ENCODE peak calls at places on chromosomes 11 and 22, in seven cellular contexts. P is mesendoderm, A is IMR-90, K is H9, E is trophoblast cell, W is mesenchymal stem cell, I is H1. O is an unnamed sample.

GRCh38 chr11:96293583-96293982 is 49.4 kb downstream of the MAML2 start:
- DNase-seq in P (no peak), A (no peak), K (no peak), E (no peak), W (no peak), I (no peak), O (no peak)

GRCh38 chr11:112016765-112017356 is 8.3 kb upstream of the DLAT start:
- DNase-seq in P (no peak), A (peak; percentile 50), K (no peak), E (no peak), W (peak; percentile 19), I (no peak), O (peak; percentile 3)

GRCh38 chr22:21054714-21055563 is 9.2 kb downstream of the LRRC74B start:
- DNase-seq in P (no peak), A (no peak), K (no peak), E (no peak), W (no peak), I (no peak), O (no peak)

GRCh38 chr11:134818531-134818930 is 406.5 kb upstream of the B3GAT1 start:
- DNase-seq in P (peak; percentile 95), A (no peak), K (peak; percentile 66), E (peak; percentile 83), W (no peak), I (peak; percentile 41), O (no peak)

GRCh38 chr11:93020248-93021088 is 51.0 kb downstream of the MTNR1B start:
- DNase-seq in P (peak; percentile 33), A (peak; percentile 92), K (no peak), E (no peak), W (peak; percentile 72), I (no peak), O (peak; percentile 1)

GRCh38 chr11:12629601-12630313 is 44.5 kb upstream of the TEAD1 start:
- DNase-seq in P (no peak), A (peak; percentile 78), K (no peak), E (peak; percentile 67), W (peak; percentile 73), I (no peak), O (no peak)

GRCh38 chr22:25368271-25368670 is 148.8 kb downstream of the CRYBB2 start:
- DNase-seq in P (peak; percentile 41), A (peak; percentile 77), K (no peak), E (no peak), W (peak; percentile 45), I (no peak), O (no peak)

GRCh38 chr11:29272019-29272654 is 744.7 kb downstream of the KCNA4 start:
- DNase-seq in P (peak; percentile 25), A (peak; percentile 55), K (no peak), E (no peak), W (peak; percentile 58), I (no peak), O (no peak)

GRCh38 chr11:67732045-67732787 is 57.8 kb upstream of the ALDH3B2 start:
- DNase-seq in P (peak; percentile 37), A (no peak), K (peak; percentile 45), E (no peak), W (no peak), I (no peak), O (no peak)

GRCh38 chr11:72700026-72700610 is 25.9 kb upstream of the PDE2A start:
- DNase-seq in P (peak; percentile 89), A (peak; percentile 52), K (no peak), E (no peak), W (peak; percentile 39), I (no peak), O (no peak)

GRCh38 chr11:7612661-7613393 is 60.5 kb downstream of the CYB5R2 start:
- DNase-seq in P (peak; percentile 41), A (peak; percentile 2), K (no peak), E (peak; percentile 85), W (peak; percentile 66), I (no peak), O (peak; percentile 35)

GRCh38 chr11:122394326-122394725 is 261.2 kb upstream of the UBASH3B start:
- DNase-seq in P (no peak), A (no peak), K (no peak), E (no peak), W (no peak), I (no peak), O (peak; percentile 21)

GRCh38 chr11:19199766-19200165 is 2.0 kb downstream of the CSRP3 start:
- DNase-seq in P (no peak), A (no peak), K (no peak), E (no peak), W (no peak), I (no peak), O (no peak)

GRCh38 chr11:67437082-67437821 is at the start of gene PTPRCAP:
- DNase-seq in P (peak; percentile 71), A (no peak), K (no peak), E (no peak), W (no peak), I (peak; percentile 38), O (no peak)

GRCh38 chr22:37502342-37503182 is 16.4 kb upstream of the MFNG start:
- DNase-seq in P (peak; percentile 55), A (no peak), K (no peak), E (no peak), W (no peak), I (no peak), O (no peak)

GRCh38 chr11:95089620-95090542 is at the start of gene ENDOD1:
- DNase-seq in P (peak; percentile 88), A (peak; percentile 74), K (peak; percentile 83), E (peak; percentile 82), W (peak; percentile 82), I (no peak), O (peak; percentile 75)

GRCh38 chr11:70586261-70587094 is 188.1 kb downstream of the CTTN start:
- DNase-seq in P (no peak), A (no peak), K (no peak), E (no peak), W (no peak), I (no peak), O (no peak)

GRCh38 chr22:32265882-32266767 is 11.0 kb upstream of the SLC5A4 start:
- DNase-seq in P (peak; percentile 78), A (peak; percentile 67), K (peak; percentile 65), E (peak; percentile 29), W (peak; percentile 75), I (no peak), O (peak; percentile 73)
- H4K8ac ChIP-seq in P (no peak overlapping the region), A (no peak overlapping the region), K (no peak overlapping the region), E (no peak overlapping the region), W (no peak overlapping the region), I (no peak overlapping the region), O (no peak overlapping the region)

DNA sequence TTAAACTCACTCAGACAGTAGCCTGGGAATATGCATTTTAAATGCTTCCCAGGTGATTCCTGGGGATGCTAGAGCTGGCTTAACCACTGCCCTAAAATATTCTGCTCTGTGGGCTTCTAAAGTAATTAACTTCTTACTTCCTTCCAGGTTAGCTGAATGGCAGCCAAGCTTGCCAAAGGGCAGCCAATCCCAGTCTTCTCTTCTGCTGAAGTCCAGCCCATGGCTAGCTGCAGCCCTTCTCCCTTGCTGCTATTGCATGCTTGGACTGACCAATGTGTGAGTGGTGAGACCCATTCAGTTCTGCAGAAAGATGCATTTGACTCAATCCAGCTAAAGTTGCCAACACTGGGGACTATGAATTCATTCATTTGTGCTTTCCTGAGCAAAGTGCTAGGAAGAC is 411.9 kb downstream of the SOX6 start:
- DNase-seq in P (no peak), A (peak; percentile 12), K (peak; percentile 47), E (no peak), W (no peak), I (no peak), O (no peak)
- H4K8ac ChIP-seq in P (no peak overlapping the region), A (no peak overlapping the region), K (no peak overlapping the region), E (no peak overlapping the region), W (no peak overlapping the region), I (no peak overlapping the region), O (no peak overlapping the region)

GRCh38 chr22:50415426-50415825 is 59.4 kb downstream of the SBF1 start:
- DNase-seq in P (no peak), A (no peak), K (no peak), E (no peak), W (no peak), I (no peak), O (no peak)
- H4K8ac ChIP-seq in P (no peak overlapping the region), A (no peak overlapping the region), K (no peak overlapping the region), E (peak overlapping the region; percentile 36), W (no peak overlapping the region), I (no peak overlapping the region), O (no peak overlapping the region)

DNA sequence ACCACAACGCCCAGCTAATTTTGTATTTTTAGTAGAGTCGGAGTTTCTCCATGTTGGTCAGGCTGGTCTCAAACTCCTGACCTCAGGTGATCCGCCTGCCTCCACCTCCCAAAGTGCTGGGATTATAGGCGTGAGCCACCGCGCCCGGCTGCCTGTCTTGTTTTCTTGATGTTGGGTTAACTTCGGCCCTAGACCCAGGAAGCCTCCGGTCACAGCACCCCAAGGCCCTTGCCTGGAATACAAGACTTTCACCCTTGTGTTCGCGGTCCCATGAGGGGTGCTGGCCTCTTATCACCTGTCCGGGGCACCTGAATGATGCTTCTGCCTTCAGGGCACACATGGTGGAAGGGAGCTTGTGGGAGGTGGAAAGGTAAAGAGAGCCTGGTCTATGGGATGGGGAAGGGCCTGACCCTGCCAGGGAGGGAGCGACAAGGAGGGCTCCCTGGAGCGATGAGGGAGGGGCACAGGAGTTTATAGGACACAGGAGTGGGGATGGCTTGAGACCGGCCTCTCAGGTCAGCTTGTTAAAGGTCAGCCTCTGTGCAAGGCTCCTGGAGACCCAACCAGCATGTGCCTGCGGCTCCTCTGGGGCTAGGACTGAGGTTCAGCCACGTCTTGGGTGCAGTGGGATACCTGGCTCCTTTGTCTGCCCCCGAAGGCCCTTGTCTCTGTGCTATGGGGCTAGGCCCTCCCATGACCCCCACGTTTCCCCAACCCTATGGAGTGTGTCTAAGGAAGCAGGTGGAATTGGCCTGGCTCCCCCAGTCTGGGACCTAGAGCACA is 34.7 kb upstream of the GRAMD4 start:
- DNase-seq in P (no peak), A (no peak), K (peak; percentile 21), E (no peak), W (no peak), I (no peak), O (no peak)
- H4K8ac ChIP-seq in P (no peak overlapping the region), A (no peak overlapping the region), K (no peak overlapping the region), E (no peak overlapping the region), W (no peak overlapping the region), I (peak overlapping the region; percentile 14), O (no peak overlapping the region)

DNA sequence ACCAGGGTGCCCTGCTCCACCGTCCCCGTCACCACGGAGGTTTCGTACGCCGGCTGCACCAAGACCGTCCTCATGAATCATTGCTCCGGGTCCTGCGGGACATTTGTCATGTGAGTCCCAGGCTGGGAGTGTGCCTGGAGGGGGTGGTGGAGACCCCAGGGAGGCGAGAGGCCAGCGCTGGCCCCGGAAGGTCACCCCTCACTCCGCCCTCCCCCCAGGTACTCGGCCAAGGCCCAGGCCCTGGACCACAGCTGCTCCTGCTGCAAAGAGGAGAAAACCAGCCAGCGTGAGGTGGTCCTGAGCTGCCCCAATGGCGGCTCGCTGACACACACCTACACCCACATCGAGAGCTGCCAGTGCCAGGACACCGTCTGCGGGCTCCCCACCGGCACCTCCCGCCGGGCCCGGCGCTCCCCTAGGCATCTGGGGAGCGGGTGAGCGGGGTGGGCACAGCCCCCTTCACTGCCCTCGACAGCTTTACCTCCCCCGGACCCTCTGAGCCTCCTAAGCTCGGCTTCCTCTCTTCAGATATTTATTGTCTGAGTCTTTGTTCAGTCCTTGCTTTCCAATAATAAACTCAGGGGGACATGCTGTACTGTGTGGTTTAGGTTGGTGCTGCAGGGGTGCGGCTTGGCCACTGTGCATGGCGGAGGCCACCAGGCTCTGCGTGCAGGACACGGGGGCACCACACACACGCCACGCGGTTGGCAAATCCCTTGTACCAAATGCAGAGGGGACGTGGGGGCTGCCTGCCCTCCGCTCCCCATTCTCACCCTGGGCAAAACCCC is 35.4 kb downstream of the MUC2 start:
- DNase-seq in P (no peak), A (no peak), K (no peak), E (no peak), W (no peak), I (no peak), O (no peak)
- H4K8ac ChIP-seq in P (no peak overlapping the region), A (no peak overlapping the region), K (no peak overlapping the region), E (no peak overlapping the region), W (no peak overlapping the region), I (no peak overlapping the region), O (no peak overlapping the region)